ENCODE peak calls at places on chromosomes 4 and X, in four cellular contexts. Y is tibial nerve; I is naive thymus-derived CD4-positive, alpha-beta T cell; F is CD8-positive, alpha-beta T cell. K is an unnamed sample.

GRCh38 chr4:185911556-185912064 is 99.6 kb upstream of the SORBS2 start:
- DNase-seq in Y (no peak), I (no peak), F (no peak), K (no peak)

GRCh38 chrX:107823456-107823855 is 2.2 kb upstream of the MID2 start:
- DNase-seq in Y (no peak), I (no peak), F (no peak), K (no peak)

GRCh38 chrX:119218198-119218597 is 17.9 kb upstream of the PGRMC1 start:
- DNase-seq in Y (no peak), I (no peak), F (no peak), K (no peak)

GRCh38 chr4:40033603-40034002 is 23.0 kb upstream of the N4BP2 start:
- DNase-seq in Y (no peak), I (no peak), F (no peak), K (no peak)

GRCh38 chr4:40190465-40190864 is 6.4 kb upstream of the RHOH start:
- DNase-seq in Y (no peak), I (no peak), F (no peak), K (no peak)

GRCh38 chrX:68912113-68912980 is 83.5 kb downstream of the EFNB1 start:
- DNase-seq in Y (no peak), I (no peak), F (no peak), K (no peak)

GRCh38 chr4:21962691-21963090 is 14.1 kb upstream of the KCNIP4 start:
- DNase-seq in Y (no peak), I (no peak), F (no peak), K (no peak)

GRCh38 chr4:142700521-142700920 is 145.6 kb downstream of the INPP4B start:
- DNase-seq in Y (no peak), I (peak; percentile 36), F (no peak), K (no peak)

GRCh38 chrX:108306086-108306485 is 132.1 kb downstream of the COL4A6 start:
- DNase-seq in Y (no peak), I (no peak), F (no peak), K (no peak)

GRCh38 chr4:41822326-41822725 is 73.8 kb upstream of the PHOX2B start:
- DNase-seq in Y (no peak), I (no peak), F (no peak), K (no peak)

GRCh38 chr4:187598246-187598645 is 397.3 kb upstream of the ZFP42 start:
- DNase-seq in Y (no peak), I (no peak), F (no peak), K (no peak)

GRCh38 chr4:67926485-67926884 is 36.8 kb downstream of the TMPRSS11A start:
- DNase-seq in Y (no peak), I (no peak), F (no peak), K (no peak)

GRCh38 chr4:30946288-30946687 is 226.1 kb downstream of the PCDH7 start:
- DNase-seq in Y (no peak), I (no peak), F (no peak), K (no peak)

GRCh38 chr4:52925531-52925968 is 63.4 kb downstream of the RASL11B start:
- DNase-seq in Y (no peak), I (no peak), F (no peak), K (no peak)

GRCh38 chr4:1792158-1792831 is 798 bp upstream of the FGFR3 start:
- DNase-seq in Y (no peak), I (no peak), F (no peak), K (no peak)

GRCh38 chr4:137531951-137532868 is at the start of gene PCDH18:
- DNase-seq in Y (peak; percentile 88), I (no peak), F (no peak), K (peak; percentile 63)

GRCh38 chr4:151013944-151014343 is 1.1 kb downstream of the LRBA start:
- DNase-seq in Y (no peak), I (no peak), F (no peak), K (no peak)

GRCh38 chr4:186161138-186161537 is 30.2 kb upstream of the CYP4V2 start:
- DNase-seq in Y (no peak), I (no peak), F (no peak), K (no peak)

GRCh38 chrX:106752101-106752678 is 25.7 kb downstream of the RNF128 start:
- DNase-seq in Y (no peak), I (no peak), F (no peak), K (no peak)

GRCh38 chr4:8443801-8444200 is 3.2 kb downstream of the TRMT44 start:
- DNase-seq in Y (no peak), I (no peak), F (no peak), K (no peak)

GRCh38 chrX:45309096-45309495 is 108.4 kb upstream of the DIPK2B start:
- DNase-seq in Y (no peak), I (no peak), F (no peak), K (no peak)

GRCh38 chr4:24736066-24736465 is 59.3 kb upstream of the SOD3 start:
- DNase-seq in Y (no peak), I (no peak), F (no peak), K (no peak)

GRCh38 chr4:3776166-3777032 is 10.2 kb downstream of the ADRA2C start:
- DNase-seq in Y (no peak), I (no peak), F (no peak), K (no peak)

GRCh38 chr4:129254526-129254925 is 158.6 kb downstream of the C4orf33 start:
- DNase-seq in Y (no peak), I (no peak), F (no peak), K (no peak)

GRCh38 chrX:46203115-46203514 is 342.1 kb downstream of the ZNF674 start:
- DNase-seq in Y (no peak), I (no peak), F (no peak), K (no peak)

GRCh38 chr4:6267573-6267972 is 2.1 kb upstream of the WFS1 start:
- DNase-seq in Y (no peak), I (no peak), F (no peak), K (no peak)

GRCh38 chr4:738781-739280 is 33.2 kb downstream of the PCGF3 start:
- DNase-seq in Y (no peak), I (no peak), F (no peak), K (no peak)

GRCh38 chr4:740011-740410 is 34.4 kb downstream of the PCGF3 start:
- DNase-seq in Y (no peak), I (no peak), F (no peak), K (no peak)

GRCh38 chr4:742096-742741 is 36.6 kb downstream of the PCGF3 start:
- DNase-seq in Y (no peak), I (no peak), F (no peak), K (no peak)

GRCh38 chr4:740656-741282 is 35.1 kb downstream of the PCGF3 start:
- DNase-seq in Y (no peak), I (no peak), F (no peak), K (no peak)

DNA sequence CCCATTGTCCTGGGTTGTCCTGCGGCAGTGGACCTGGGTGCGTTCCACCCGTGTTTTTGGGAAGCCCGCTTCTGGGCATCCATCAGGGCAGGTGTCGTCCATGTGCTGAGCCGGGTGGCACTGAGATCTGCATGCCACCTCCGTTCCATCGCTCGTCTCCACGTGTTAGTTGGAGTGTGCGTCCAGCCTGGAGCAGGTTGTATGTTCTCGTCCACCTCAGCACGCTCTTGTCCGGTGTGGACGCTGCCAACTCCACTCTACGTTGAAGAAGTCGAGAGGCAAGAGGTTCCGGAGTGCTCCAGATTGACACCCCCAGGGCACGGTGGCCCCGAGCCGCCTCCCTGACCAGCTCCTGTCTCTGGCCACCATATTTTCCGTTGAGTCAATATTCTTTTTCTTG is 33.9 kb downstream of the PCGF3 start:
- DNase-seq in Y (no peak), I (no peak), F (no peak), K (no peak)
- H3K36me3 ChIP-seq in Y (peaks cover 95% of the 10 kb centered on the region), I (peaks cover 44% of the 10 kb centered on the region), F (peaks cover 10% of the 10 kb centered on the region), K (peaks cover 1% of the 10 kb centered on the region)

GRCh38 chr4:111985386-111985890 is 159.8 kb upstream of the FAM241A start:
- DNase-seq in Y (no peak), I (no peak), F (no peak), K (no peak)

GRCh38 chr4:111988514-111988913 is 156.7 kb upstream of the FAM241A start:
- DNase-seq in Y (no peak), I (no peak), F (no peak), K (no peak)

GRCh38 chr4:111989817-111990216 is 155.4 kb upstream of the FAM241A start:
- DNase-seq in Y (no peak), I (no peak), F (no peak), K (no peak)

GRCh38 chr4:111984169-111984873 is 160.9 kb upstream of the FAM241A start:
- DNase-seq in Y (no peak), I (no peak), F (no peak), K (no peak)

DNA sequence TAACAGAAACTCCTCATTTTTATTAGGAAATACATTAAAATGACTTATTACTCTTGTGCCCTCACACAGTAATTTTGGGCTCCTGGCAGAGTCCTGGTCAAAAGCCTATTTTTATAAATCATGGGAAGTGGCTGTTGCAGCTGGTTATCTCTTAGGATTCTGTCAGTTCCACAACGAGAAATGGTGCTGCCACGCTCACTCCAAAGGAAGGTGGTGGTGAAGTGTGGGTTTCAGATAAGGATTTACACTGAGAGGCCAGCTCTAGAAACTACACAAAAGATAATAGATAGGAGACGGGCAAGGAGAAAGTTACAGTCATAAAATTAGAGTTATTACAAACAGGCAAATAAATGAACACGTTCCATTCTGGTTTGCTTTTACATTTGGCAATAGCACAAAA is 159.1 kb upstream of the FAM241A start:
- DNase-seq in Y (no peak), I (no peak), F (no peak), K (no peak)
- H3K36me3 ChIP-seq in Y (no peaks in the 10 kb centered on the region), I (no peaks in the 10 kb centered on the region), F (no peaks in the 10 kb centered on the region), K (no peaks in the 10 kb centered on the region)

GRCh38 chr4:77877771-77878170 is 15.1 kb downstream of the MRPL1 start:
- DNase-seq in Y (no peak), I (no peak), F (no peak), K (no peak)

GRCh38 chr4:77878176-77878575 is 15.5 kb downstream of the MRPL1 start:
- DNase-seq in Y (no peak), I (no peak), F (no peak), K (no peak)

GRCh38 chr4:77877167-77877566 is 14.5 kb downstream of the MRPL1 start:
- DNase-seq in Y (no peak), I (no peak), F (no peak), K (no peak)

DNA sequence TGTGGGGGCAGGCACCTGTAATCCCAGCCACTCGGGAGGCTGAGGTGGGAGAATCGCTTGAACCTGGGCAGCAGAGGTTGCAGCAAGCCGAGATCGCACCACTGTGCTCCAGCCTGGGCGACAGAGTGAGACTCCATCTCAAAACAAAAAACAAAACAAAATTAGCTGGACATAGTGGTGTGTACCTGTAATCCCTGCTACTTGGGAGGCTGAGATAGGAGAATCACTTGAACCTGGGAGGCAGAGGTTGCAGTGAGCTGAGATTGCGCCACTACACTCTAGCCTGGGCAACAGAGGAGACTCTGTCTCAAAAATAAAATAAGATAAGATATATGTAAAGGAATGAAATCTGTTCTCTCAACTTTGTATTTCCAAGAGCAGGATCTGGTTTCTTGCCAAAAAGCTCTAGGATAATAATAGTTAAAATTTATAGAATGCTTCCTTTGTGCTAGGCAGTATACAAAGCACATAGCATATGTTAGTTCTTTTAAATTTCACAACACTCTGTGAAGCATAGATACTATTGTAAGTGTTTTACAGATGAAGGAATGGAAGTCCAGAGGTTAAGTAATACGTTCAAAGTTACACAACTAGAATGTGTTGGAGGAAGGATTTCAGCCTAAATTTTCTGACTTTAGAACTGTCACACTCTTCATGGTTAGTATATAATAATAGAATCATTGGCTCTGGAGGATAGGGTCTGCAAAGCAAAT is 10.2 kb downstream of the MRPL1 start:
- DNase-seq in Y (no peak), I (no peak), F (no peak), K (no peak)
- H3K36me3 ChIP-seq in Y (peaks cover 59% of the 10 kb centered on the region), I (peaks cover 26% of the 10 kb centered on the region), F (no peaks in the 10 kb centered on the region), K (no peaks in the 10 kb centered on the region)

GRCh38 chrX:1477801-1478458 is 25.2 kb upstream of the ASMTL start:
- DNase-seq in Y (no peak), I (no peak), F (peak; percentile 17), K (no peak)
- H3K36me3 ChIP-seq in Y (no peaks in the 10 kb centered on the region), I (peaks cover 32% of the 10 kb centered on the region), F (peaks cover 8% of the 10 kb centered on the region), K (no peaks in the 10 kb centered on the region)

K was measured in kidney epithelial cell.